ENCODE peak calls at places on chromosomes 5 and 9, in four cellular contexts. T is endothelial cell of umbilical vein, C is GM12891, V is transverse colon. R is an unnamed sample.
A peak's percentile ranks its signal among the peaks of the same experiment; 100 is the strongest.

GRCh38 chr9:136614372-136614922 is 48.3 kb upstream of the EGFL7 start:
- DNase-seq in T (peak; percentile 94), C (no peak), V (peak; percentile 17), R (no peak)

GRCh38 chr5:51202161-51202560 is 181.1 kb upstream of the ISL1 start:
- DNase-seq in T (no peak), C (no peak), V (no peak), R (no peak)

GRCh38 chr9:21549251-21549765 is 67.2 kb upstream of the IFNE start:
- DNase-seq in V (peak; percentile 19), C (no peak), T (peak; percentile 100), R (no peak)

GRCh38 chr9:107389617-107390071 is 99.9 kb downstream of the KLF4 start:
- DNase-seq in C (no peak), T (no peak), V (peak; percentile 22), R (no peak)

GRCh38 chr5:26482817-26483375 is 555.5 kb downstream of the CDH9 start:
- DNase-seq in V (no peak), T (no peak), C (peak; percentile 23), R (peak; percentile 92)

GRCh38 chr5:54761213-54761701 is 224.1 kb downstream of the ESM1 start:
- DNase-seq in C (no peak), T (peak; percentile 14), V (no peak), R (no peak)

GRCh38 chr5:24183941-24184340 is 460.8 kb downstream of the CDH10 start:
- DNase-seq in T (no peak), C (no peak), V (no peak), R (no peak)

GRCh38 chr5:172749881-172750608 is 20.9 kb downstream of the DUSP1 start:
- DNase-seq in C (no peak), T (no peak), V (peak; percentile 39), R (no peak)

DNA sequence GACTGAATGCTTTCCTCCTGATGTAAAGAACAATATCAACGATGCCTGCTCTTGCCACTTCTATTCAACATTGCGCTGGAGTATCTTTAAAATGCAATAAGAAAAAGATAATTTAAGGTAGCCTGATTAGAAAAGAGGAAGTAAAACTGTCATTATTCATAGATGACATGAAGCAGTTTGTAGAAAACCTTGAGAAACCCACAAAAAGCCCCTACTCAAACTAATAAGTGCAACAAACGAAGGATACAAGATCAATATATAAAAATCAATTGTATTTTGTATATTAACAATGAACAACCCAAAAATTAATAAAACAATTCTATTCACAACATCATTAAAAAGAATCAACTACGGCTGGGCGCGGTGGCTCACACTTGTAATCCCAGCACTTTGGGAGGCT is 76.4 kb upstream of the CKMT2 start:
- DNase-seq in C (no peak), V (no peak), T (no peak), R (no peak)
- TF ChIP-seq POLR2AphosphoS5 in C (no peak), V (no peak), T (no peak), R (no peak)

GRCh38 chr5:149435015-149435376 is 55.9 kb upstream of the IL17B start:
- DNase-seq in V (no peak), C (no peak), T (no peak), R (no peak)
- TF ChIP-seq POLR2AphosphoS5 in V (no peak), C (no peak), T (no peak), R (no peak)

DNA sequence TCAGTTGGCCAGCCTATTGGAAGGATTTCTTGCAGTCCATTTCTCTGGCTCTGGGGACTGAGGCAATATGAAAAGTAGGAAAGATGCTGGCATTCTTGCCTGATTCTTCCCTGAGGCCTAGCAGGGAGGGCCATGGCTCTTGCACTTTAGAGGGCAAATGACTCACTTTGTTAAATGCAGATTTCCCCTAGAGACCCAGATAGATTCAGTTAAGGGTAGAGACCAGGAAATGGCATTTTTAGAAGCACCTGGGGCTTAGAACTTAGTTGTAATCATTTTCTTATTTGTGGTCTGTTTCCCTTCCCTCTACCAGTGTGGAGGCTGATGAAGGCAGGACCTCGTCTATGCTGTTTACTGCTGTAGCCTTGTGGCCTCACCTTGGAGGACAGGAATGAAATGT is 112.8 kb upstream of the NR3C1 start:
- DNase-seq in V (no peak), T (no peak), C (no peak), R (no peak)
- TF ChIP-seq POLR2AphosphoS5 in V (no peak), T (no peak), C (no peak), R (no peak)

DNA sequence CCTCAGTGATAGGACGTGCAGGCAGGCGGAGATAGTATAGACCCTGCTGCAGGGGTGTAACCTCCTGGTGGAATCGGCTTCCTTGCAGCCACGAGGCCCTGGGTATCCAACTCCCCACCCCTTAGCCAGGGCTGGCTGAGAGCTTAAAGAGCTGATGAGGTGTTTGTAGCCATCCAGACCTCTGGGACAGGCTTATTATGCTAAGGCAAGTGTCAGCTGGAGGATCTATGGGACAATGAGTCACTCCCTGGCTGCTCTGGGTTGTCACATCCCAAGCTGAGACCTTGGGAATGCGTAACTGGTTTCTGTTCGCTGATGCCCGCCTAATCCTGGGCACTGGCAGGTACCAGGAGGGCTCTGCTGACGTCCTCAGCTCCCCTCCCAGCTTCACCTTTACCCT is 38.9 kb downstream of the DAB2IP start:
- DNase-seq in V (no peak), T (no peak), C (no peak), R (no peak)
- TF ChIP-seq POLR2AphosphoS5 in V (no peak), T (no peak), C (no peak), R (no peak)

DNA sequence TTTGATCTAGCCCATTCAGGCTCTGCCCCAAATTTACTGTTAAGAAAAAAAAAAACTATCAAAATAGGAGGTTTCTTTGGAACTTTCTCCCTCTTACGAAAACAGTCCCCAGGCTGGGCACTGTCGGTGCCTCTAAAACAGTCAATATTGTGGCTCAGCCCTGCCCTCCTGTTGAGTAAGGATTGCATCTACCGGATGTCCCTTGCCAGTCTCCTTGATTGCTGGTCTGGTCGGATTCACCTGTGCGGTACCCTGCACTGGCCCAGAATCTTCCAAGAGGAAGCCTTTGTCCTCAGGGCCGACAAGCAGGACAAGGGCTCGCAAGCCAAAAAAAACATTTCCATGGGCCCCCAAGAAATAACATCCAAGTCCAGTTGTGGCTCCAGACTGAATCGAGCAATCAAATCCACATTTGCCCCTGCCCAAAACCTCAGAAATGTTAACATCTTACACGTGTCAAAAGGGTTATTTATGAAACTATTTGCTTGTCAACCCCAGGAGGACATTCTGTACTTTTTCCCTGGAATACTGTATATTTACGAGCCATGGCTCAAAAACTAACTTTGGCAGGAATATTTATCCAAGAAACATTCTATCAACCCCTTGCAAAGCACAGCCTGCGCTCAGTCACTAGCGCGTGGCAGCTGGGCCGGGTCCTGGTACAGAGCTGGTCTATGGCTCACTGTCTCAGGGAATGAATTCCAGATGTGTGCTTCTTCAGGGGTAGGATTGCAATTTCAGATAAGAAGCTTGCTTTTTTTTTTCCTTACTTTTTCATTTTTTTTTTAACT is 129.2 kb upstream of the ADRA1B start:
- DNase-seq in T (no peak), C (no peak), V (peak; percentile 19), R (no peak)
- TF ChIP-seq POLR2AphosphoS5 in T (no peak), C (no peak), V (peak; percentile 4), R (no peak)

DNA sequence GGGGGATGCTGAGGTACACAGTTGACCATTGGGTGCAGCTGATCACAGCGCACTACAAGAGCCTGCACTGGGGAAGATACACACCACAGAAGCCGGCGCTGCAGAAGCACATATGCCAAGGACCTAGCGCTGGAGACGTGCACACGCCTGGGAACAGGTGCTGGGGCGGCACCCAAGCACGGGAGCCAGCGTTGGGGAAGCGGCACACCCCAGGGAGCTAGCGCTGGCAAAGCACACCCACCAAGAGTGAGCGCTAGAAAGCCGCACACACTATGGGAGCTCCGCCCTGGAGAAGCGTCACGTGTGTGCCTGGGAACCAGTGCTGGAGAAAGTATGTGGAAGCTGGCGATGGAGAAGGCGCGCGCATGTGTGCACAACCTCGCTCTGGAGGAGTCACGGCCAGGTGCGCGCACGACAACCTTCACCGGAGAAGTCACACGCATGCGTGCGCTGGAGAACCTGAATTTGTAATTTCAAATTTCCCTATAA is 4.5 kb downstream of the FANCC start:
- DNase-seq in C (peak; percentile 41), V (peak; percentile 83), T (peak; percentile 57), R (peak; percentile 92)
- TF ChIP-seq POLR2AphosphoS5 in C (no peak), V (peak; percentile 19), T (no peak), R (peak; percentile 54)

DNA sequence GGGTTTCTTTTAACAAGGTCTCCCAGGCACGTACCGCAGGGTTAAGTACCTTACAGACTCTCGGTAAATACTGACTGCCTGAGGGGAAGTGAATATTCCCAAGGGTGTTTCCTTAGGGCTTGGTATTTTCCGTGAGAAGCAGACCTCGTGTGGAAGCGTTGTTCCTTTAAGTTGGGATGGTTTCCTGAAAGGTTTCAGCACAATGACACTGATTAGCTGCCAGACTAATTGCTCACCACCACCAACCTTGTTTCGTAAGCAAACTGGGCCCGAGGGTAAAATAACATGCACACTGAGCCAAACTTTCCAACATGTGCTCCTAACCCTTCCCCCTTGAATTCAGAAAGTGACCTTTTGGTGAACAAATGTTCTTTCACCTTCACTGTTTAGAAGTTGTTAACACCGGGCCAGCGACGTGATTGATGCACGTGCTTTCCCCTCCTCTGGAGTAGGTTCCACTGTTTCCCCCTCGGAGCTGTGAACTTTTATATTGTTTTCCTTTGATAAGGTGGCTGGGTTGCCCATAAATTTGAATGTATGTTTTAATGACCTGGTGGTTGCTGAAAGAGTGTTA is 128.1 kb upstream of the RPS23 start:
- DNase-seq in V (no peak), C (no peak), T (peak; percentile 100), R (peak; percentile 36)
- TF ChIP-seq POLR2AphosphoS5 in V (no peak), C (no peak), T (peak; percentile 97), R (no peak)

GRCh38 chr9:99259231-99259918 is 37.3 kb downstream of the SEC61B start:
- DNase-seq in C (no peak), V (peak; percentile 42), T (peak; percentile 24), R (peak; percentile 34)
- TF ChIP-seq POLR2AphosphoS5 in C (peak; percentile 58), V (peak; percentile 19), T (no peak), R (no peak)

R was measured in GM23338.